ENCODE peak calls at places on chromosomes 5 and 9, in six cellular contexts. W is lung, C is SK-N-SH, R is GM23338, N is hepatocyte, Q is IMR-90. J is an unnamed sample. For H3K4me1, H3K36me3 and H3K27me3, the result is how much of the 10 kb centered on the place peaks cover.

GRCh38 chr9:107367727-107368502 is 84.8 kb downstream of the RAD23B start:
- DNase-seq in N (no peak), R (no peak), C (no peak), W (no peak), Q (no peak), J (no peak)

GRCh38 chr5:151240891-151241290 is 12.1 kb upstream of the GM2A start:
- DNase-seq in N (no peak), W (no peak), R (no peak), Q (no peak), C (no peak), J (no peak)

GRCh38 chr9:136670571-136671253 is 8.0 kb downstream of the EGFL7 start:
- DNase-seq in Q (no peak), W (no peak), R (no peak), N (no peak), C (no peak), J (no peak)

GRCh38 chr5:94481059-94481458 is 137.3 kb downstream of the KIAA0825 start:
- DNase-seq in R (no peak), C (no peak), Q (no peak), N (no peak), W (no peak), J (no peak)

GRCh38 chr5:55004728-55005127 is 19.3 kb upstream of the GZMK start:
- DNase-seq in C (no peak), W (no peak), Q (peak), R (no peak), N (no peak), J (no peak)

GRCh38 chr5:124790895-124791732 is 44.7 kb upstream of the ZNF608 start:
- DNase-seq in W (no peak), N (peak), C (no peak), Q (peak), R (no peak), J (no peak)

GRCh38 chr5:67021522-67022316 is 174.9 kb downstream of the CD180 start:
- DNase-seq in C (no peak), R (no peak), Q (peak), W (no peak), N (no peak), J (no peak)

GRCh38 chr9:27276182-27277030 is 20.5 kb downstream of the EQTN start:
- DNase-seq in N (peak), R (peak), W (no peak), Q (peak), C (peak), J (peak)

GRCh38 chr9:14752871-14753270 is 30.3 kb upstream of the CER1 start:
- DNase-seq in W (no peak), R (no peak), N (no peak), Q (no peak), C (no peak), J (no peak)

GRCh38 chr9:82538634-82539033 is 524.3 kb downstream of the RASEF start:
- DNase-seq in R (no peak), C (no peak), N (no peak), W (no peak), Q (no peak), J (no peak)

DNA sequence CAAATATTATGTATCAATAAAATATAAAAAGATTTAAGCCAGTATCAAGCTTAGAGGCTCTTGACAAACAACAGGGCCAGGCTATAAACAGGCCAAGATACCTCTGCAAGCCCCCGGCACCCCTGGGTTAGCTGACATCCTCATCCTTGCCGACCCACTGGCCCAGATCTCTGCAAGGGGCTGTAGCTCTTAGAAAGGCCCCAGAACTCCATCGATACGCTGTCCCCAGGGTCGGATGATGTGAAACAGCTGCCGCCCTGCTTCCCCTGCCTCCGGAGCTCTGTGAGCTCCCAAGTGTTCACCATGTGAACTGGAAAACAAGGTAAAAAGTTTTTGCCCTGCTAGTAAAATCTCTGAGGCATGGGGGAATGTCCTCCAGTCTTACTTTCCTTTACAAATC is 20.1 kb downstream of the SH3PXD2B start:
- DNase-seq in W (no peak), R (no peak), Q (no peak), N (no peak), C (no peak), J (no peak)
- H3K4me1 ChIP-seq in W (under half), R (under half), Q (under half), N (under half), C (under half), J (half or more)

DNA sequence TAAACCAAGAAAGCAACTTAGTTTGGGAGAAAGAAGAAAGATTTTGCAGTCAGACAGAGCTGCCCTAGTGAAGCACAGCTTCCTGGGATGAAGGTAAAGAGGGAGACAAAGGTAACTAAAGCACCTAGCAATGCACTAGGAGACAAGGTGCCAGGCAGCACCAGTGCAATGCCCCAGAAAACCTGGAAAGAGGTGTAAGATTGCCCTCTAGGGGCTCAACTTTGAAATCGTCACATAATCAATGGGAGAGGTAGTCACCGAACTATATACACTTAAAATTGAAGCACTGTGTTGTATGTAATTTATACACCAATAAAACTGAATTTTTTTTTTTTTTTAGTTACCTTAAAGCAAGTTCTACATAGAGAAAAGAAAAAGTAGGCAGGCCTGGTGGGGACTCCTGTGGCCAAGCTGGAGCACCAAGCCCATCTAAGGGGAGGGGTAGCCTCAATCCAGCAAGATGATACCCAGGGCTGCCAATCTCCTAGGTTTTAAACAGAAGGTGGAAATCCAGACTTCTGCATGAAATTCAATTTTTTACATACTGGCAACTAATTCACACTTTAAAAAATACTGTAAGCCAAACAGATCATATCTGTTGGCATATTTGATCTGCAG is 48.2 kb downstream of the CDK5RAP2 start:
- DNase-seq in Q (peak), R (peak), N (peak), C (peak), W (peak), J (no peak)
- H3K36me3 ChIP-seq in Q (under half), R (half or more), N (under half), C (half or more), W (under half), J (under half)

GRCh38 chr9:16709936-16710335 is 160.5 kb downstream of the BNC2 start:
- DNase-seq in W (no peak), N (no peak), R (peak), Q (no peak), C (no peak), J (no peak)
- H3K27me3 ChIP-seq in W (under half), N (under half), R (under half), Q (under half), C (under half), J (under half)

GRCh38 chr9:105052346-105052745 is 124.4 kb upstream of the ABCA1 start:
- DNase-seq in C (no peak), R (no peak), Q (no peak), W (no peak), N (no peak), J (no peak)

GRCh38 chr9:105055922-105056321 is 128.0 kb upstream of the ABCA1 start:
- DNase-seq in C (no peak), N (no peak), R (no peak), W (no peak), Q (peak), J (no peak)

GRCh38 chr9:105053209-105053652 is 125.3 kb upstream of the ABCA1 start:
- DNase-seq in W (peak), R (no peak), C (no peak), N (peak), Q (peak), J (no peak)

GRCh38 chr9:105051897-105052296 is 123.9 kb upstream of the ABCA1 start:
- DNase-seq in C (no peak), R (no peak), Q (no peak), W (no peak), N (no peak), J (no peak)

DNA sequence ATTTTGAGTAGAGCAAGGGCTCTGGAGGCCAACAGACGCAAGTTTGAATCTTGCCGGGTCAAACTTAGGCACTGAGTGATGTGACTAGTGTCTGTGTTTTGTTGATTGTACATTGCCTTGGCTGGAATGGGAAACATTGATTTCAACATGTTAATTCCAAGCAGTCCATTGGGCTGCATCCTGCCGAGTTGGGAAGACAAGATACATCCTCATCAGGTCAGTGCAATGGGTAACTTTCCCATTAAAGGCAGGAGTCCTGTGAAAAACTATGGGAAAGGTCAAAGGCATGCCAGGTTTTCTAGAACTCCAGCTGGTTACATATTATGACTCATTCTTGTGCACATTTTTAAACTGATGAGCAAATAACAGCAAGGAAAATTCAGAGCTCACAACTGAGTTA is 126.5 kb upstream of the ABCA1 start:
- DNase-seq in R (no peak), C (no peak), N (peak), Q (peak), W (no peak), J (no peak)
- H3K4me1 ChIP-seq in R (under half), C (under half), N (under half), Q (under half), W (under half), J (under half)